ENCODE peak calls at places on chromosomes 1 and 21, in nine cellular contexts. D, J, H, B, Z, C, Y, V and T are unnamed samples.

GRCh38 chr1:231383159-231383855 is 38.8 kb downstream of the EGLN1 start:
- DNase-seq in Z (no peak), H (no peak), B (no peak), D (no peak), V (no peak), Y (no peak), J (no peak), C (no peak), T (no peak)

GRCh38 chr1:109906160-109906838 is 4.3 kb upstream of the CSF1 start:
- DNase-seq in Y (no peak), H (no peak), D (no peak), C (no peak), V (no peak), B (no peak), J (peak), Z (no peak), T (no peak)

GRCh38 chr1:10451286-10451685 is 1.5 kb downstream of the CORT start:
- DNase-seq in J (no peak), C (no peak), V (peak), H (no peak), B (peak), Z (no peak), D (no peak), Y (no peak), T (peak)

GRCh38 chr1:178684542-178685000 is 40.5 kb upstream of the RALGPS2 start:
- DNase-seq in H (no peak), Y (peak), C (peak), V (no peak), Z (no peak), J (no peak), D (no peak), B (peak), T (no peak)

GRCh38 chr1:110200666-110201065 is 9.4 kb upstream of the KCNC4 start:
- DNase-seq in Y (no peak), D (no peak), H (no peak), B (peak), Z (no peak), V (peak), J (no peak), C (no peak), T (peak)

GRCh38 chr1:17665950-17666720 is 89.0 kb upstream of the ACTL8 start:
- DNase-seq in C (no peak), D (no peak), H (no peak), V (no peak), J (no peak), Z (no peak), Y (no peak), B (peak), T (no peak)

GRCh38 chr1:23108918-23109533 is 59.6 kb downstream of the LUZP1 start:
- DNase-seq in C (peak), Y (no peak), H (no peak), J (no peak), Z (no peak), B (no peak), D (no peak), V (no peak), T (peak)

GRCh38 chr1:170660281-170660713 is 3.6 kb upstream of the PRRX1 start:
- DNase-seq in Y (no peak), H (no peak), D (no peak), B (no peak), J (no peak), V (no peak), Z (no peak), C (no peak), T (peak)

GRCh38 chr1:227318852-227319607 is 738 bp upstream of the CDC42BPA start:
- DNase-seq in B (peak), D (peak), J (no peak), C (no peak), H (peak), V (peak), Z (peak), Y (no peak), T (peak)

GRCh38 chr1:30756545-30757195 is 904 bp downstream of the LAPTM5 start:
- DNase-seq in B (peak), D (peak), J (no peak), H (peak), Z (no peak), Y (no peak), V (no peak), C (no peak), T (peak)

GRCh38 chr1:214425101-214425500 is 126.3 kb downstream of the PTPN14 start:
- DNase-seq in J (no peak), H (no peak), Z (no peak), Y (no peak), B (no peak), D (no peak), C (no peak), V (no peak), T (no peak)

GRCh38 chr1:27436204-27437159 is 44.1 kb downstream of the GPR3 start:
- DNase-seq in Z (no peak), D (no peak), Y (no peak), H (no peak), J (no peak), V (no peak), C (peak), B (peak), T (no peak)

GRCh38 chr1:112935474-112936289 is 20.3 kb downstream of the SLC16A1 start:
- DNase-seq in B (peak), H (no peak), Y (no peak), V (no peak), C (peak), Z (no peak), J (no peak), D (no peak), T (no peak)

GRCh38 chr1:61344711-61345110 is 262.4 kb downstream of the NFIA start:
- DNase-seq in J (no peak), D (no peak), C (no peak), Z (no peak), V (no peak), Y (no peak), B (no peak), H (no peak), T (no peak)

GRCh38 chr1:114779722-114780121 is 763 bp downstream of the SIKE1 start:
- DNase-seq in C (no peak), V (no peak), Z (no peak), H (no peak), J (no peak), Y (no peak), D (no peak), B (no peak), T (no peak)

GRCh38 chr1:29556657-29557056 is 320.3 kb downstream of the PTPRU start:
- DNase-seq in Y (no peak), C (no peak), D (no peak), Z (no peak), V (no peak), J (no peak), H (no peak), B (no peak), T (no peak)

GRCh38 chr1:208291923-208292711 is 47.9 kb upstream of the PLXNA2 start:
- DNase-seq in C (no peak), V (no peak), H (no peak), D (no peak), J (no peak), Y (no peak), Z (no peak), B (no peak), T (no peak)

GRCh38 chr1:58907398-58907797 is 123.6 kb upstream of the JUN start:
- DNase-seq in V (no peak), D (no peak), Z (no peak), B (no peak), C (no peak), Y (no peak), H (no peak), J (no peak), T (no peak)

GRCh38 chr21:44557491-44558328 is 885 bp downstream of the KRTAP10-3 start:
- DNase-seq in C (no peak), B (no peak), D (no peak), J (no peak), V (no peak), Z (no peak), H (peak), Y (no peak), T (no peak)

GRCh38 chr1:178683304-178683703 is 41.7 kb upstream of the RALGPS2 start:
- DNase-seq in Z (no peak), B (no peak), J (no peak), C (no peak), V (no peak), D (no peak), Y (no peak), H (no peak), T (no peak)

GRCh38 chr1:31400393-31400792 is 12.6 kb upstream of the SERINC2 start:
- DNase-seq in B (peak), C (no peak), J (no peak), V (no peak), H (no peak), Z (no peak), D (no peak), Y (no peak), T (no peak)

GRCh38 chr1:164137273-164137947 is 421.6 kb upstream of the PBX1 start:
- DNase-seq in B (no peak), V (no peak), J (no peak), Z (no peak), Y (no peak), H (no peak), D (no peak), C (no peak), T (no peak)

GRCh38 chr21:45380566-45380965 is 24.4 kb upstream of the COL18A1 start:
- DNase-seq in Y (no peak), C (no peak), H (peak), J (no peak), B (no peak), V (no peak), D (no peak), Z (no peak), T (no peak)

GRCh38 chr1:151047591-151047924 is at the start of gene C1orf56:
- DNase-seq in Z (peak), B (peak), C (no peak), V (peak), J (no peak), Y (no peak), H (peak), D (peak), T (peak)

GRCh38 chr1:16145988-16146887 is 9.6 kb downstream of the EPHA2 start:
- DNase-seq in Z (peak), J (no peak), V (no peak), B (peak), C (no peak), D (peak), H (peak), Y (no peak), T (peak)
- H3K4me3 ChIP-seq in Z (no peak), J (no peak), V (no peak), B (peak), C (peak), D (peak), H (no peak), Y (peak), T (no peak)

GRCh38 chr1:157371826-157372225 is 180.5 kb downstream of the FCRL5 start:
- DNase-seq in D (no peak), J (no peak), C (no peak), Z (no peak), B (no peak), Y (no peak), H (no peak), V (no peak), T (no peak)

GRCh38 chr1:157369808-157370521 is 182.3 kb downstream of the FCRL5 start:
- DNase-seq in Z (peak), J (no peak), C (peak), B (peak), Y (no peak), H (no peak), D (no peak), V (no peak), T (peak)

GRCh38 chr1:157371211-157371610 is 181.1 kb downstream of the FCRL5 start:
- DNase-seq in Y (no peak), Z (no peak), D (no peak), J (no peak), C (no peak), V (no peak), H (no peak), B (no peak), T (no peak)

GRCh38 chr1:157368363-157368762 is 184.0 kb downstream of the FCRL5 start:
- DNase-seq in H (no peak), Y (no peak), V (no peak), J (no peak), B (no peak), C (no peak), Z (no peak), D (no peak), T (peak)

GRCh38 chr1:157370698-157371097 is 181.6 kb downstream of the FCRL5 start:
- DNase-seq in B (no peak), J (no peak), V (no peak), Y (no peak), D (no peak), Z (no peak), H (no peak), C (no peak), T (no peak)
- H3K4me3 ChIP-seq in B (no peak), J (no peak), V (no peak), Y (no peak), D (no peak), Z (no peak), H (no peak), C (no peak), T (no peak)

GRCh38 chr1:2393471-2393877 is 1.8 kb downstream of the RER1 start:
- DNase-seq in C (no peak), H (no peak), B (no peak), J (no peak), D (no peak), Z (no peak), Y (no peak), V (no peak), T (no peak)
- H3K4me3 ChIP-seq in C (no peak), H (no peak), B (no peak), J (no peak), D (peak), Z (no peak), Y (no peak), V (peak), T (no peak)

DNA sequence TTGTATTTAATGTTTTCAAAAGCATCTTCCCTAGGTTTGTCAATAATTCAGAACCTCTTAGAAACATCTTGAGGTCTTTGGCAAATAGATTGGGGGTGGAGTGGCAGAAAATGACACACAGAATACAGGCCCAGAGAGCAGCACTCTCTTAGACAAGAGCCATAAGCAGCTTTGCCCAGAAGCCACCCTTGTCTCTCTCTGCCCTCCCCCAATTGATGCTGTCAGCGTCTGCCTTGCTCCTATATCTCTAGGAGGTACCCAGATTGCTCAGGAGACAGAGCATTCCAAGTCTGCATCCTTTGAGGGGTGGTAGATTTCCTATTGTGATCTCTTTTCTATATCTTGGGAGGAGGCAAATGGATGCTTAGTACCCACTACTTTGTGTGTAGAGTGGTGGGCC is 1.7 kb downstream of the RGL1 start:
- DNase-seq in Z (no peak), Y (no peak), D (no peak), J (no peak), C (no peak), V (no peak), B (no peak), H (no peak), T (no peak)
- H3K4me3 ChIP-seq in Z (no peak), Y (no peak), D (peak), J (peak), C (no peak), V (peak), B (no peak), H (no peak), T (no peak)

GRCh38 chr1:54273092-54273836 is 73.3 kb downstream of the MRPL37 start:
- DNase-seq in D (peak), C (no peak), B (peak), Y (no peak), H (peak), Z (peak), J (no peak), V (peak), T (peak)
- H3K4me3 ChIP-seq in D (peak), C (no peak), B (peak), Y (no peak), H (no peak), Z (no peak), J (no peak), V (peak), T (no peak)

GRCh38 chr1:41528726-41529605 is 44.5 kb upstream of the EDN2 start:
- DNase-seq in C (no peak), H (peak), Y (no peak), V (peak), D (no peak), Z (no peak), J (no peak), B (no peak), T (no peak)

GRCh38 chr1:41524676-41525675 is 40.5 kb upstream of the EDN2 start:
- DNase-seq in D (no peak), Z (no peak), B (no peak), V (no peak), J (no peak), H (no peak), C (no peak), Y (no peak), T (no peak)

GRCh38 chr1:41525891-41526587 is 41.6 kb upstream of the EDN2 start:
- DNase-seq in V (no peak), B (no peak), H (no peak), Y (no peak), Z (no peak), C (no peak), D (no peak), J (no peak), T (no peak)

GRCh38 chr1:41528106-41528505 is 43.6 kb upstream of the EDN2 start:
- DNase-seq in B (no peak), H (peak), C (no peak), V (peak), Z (no peak), D (no peak), J (no peak), Y (no peak), T (no peak)

DNA sequence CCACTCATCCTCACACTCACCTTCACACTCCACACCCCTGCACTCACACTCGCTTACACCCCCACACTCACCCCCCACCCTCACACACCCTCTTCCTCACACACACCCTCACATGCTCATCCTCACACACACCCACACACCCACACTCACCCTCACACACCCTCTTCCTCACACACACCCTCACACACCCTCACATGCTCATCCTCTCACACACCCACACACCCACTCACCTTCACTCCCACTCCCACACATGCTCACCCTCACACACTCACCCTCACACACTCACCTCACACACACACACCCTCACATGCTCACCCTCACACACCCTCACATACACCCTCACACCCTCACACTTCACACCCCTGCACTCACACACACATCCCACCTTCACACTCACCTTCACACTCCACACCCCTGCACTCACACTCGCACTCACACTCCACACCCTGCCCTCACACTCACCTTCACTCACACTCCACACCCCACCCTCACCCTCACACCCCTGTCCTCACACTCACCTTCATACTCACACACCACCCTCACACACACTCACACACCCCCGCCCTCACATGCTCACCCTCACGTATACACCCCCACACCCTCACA is 42.6 kb upstream of the EDN2 start:
- DNase-seq in C (no peak), Y (no peak), B (no peak), V (no peak), J (no peak), D (no peak), Z (no peak), H (no peak), T (no peak)
- H3K4me3 ChIP-seq in C (no peak), Y (no peak), B (no peak), V (no peak), J (no peak), D (no peak), Z (no peak), H (no peak), T (no peak)

GRCh38 chr1:6600410-6601048 is 2.1 kb downstream of the KLHL21 start:
- DNase-seq in C (no peak), D (no peak), Y (no peak), H (no peak), J (no peak), Z (no peak), B (peak), V (no peak), T (no peak)
- H3K4me3 ChIP-seq in C (peak), D (peak), Y (peak), H (peak), J (peak), Z (peak), B (peak), V (peak), T (peak)